ENCODE peak calls at places on chromosomes 12 and 14, in eight cellular contexts. Y, N, A, E, P, B, Q and X are unnamed samples.

GRCh38 chr12:80513211-80513610 is 69.2 kb downstream of the PTPRQ start:
- DNase-seq in Y (no peak), N (no peak), A (no peak), E (no peak), P (no peak), B (no peak), Q (no peak), X (no peak)

GRCh38 chr14:28759056-28759657 is 7.4 kb upstream of the FOXG1 start:
- DNase-seq in Y (no peak), N (no peak), A (no peak), E (no peak), P (no peak), B (no peak), Q (peak), X (no peak)

GRCh38 chr12:57111046-57111698 is at the start of gene STAT6:
- DNase-seq in Y (peak), N (peak), A (peak), E (peak), P (no peak), B (peak), Q (peak), X (peak)

GRCh38 chr14:83294941-83295340 is 1761.3 kb upstream of the SEL1L start:
- DNase-seq in Y (no peak), N (no peak), A (no peak), E (peak), P (no peak), B (no peak), Q (no peak), X (no peak)

GRCh38 chr14:103343905-103344797 is 10.1 kb downstream of the EIF5 start:
- DNase-seq in Y (no peak), N (no peak), A (peak), E (no peak), P (no peak), B (no peak), Q (no peak), X (no peak)

GRCh38 chr12:54439096-54439495 is 20.0 kb upstream of the ITGA5 start:
- DNase-seq in Y (no peak), N (no peak), A (no peak), E (no peak), P (no peak), B (no peak), Q (no peak), X (no peak)

GRCh38 chr14:56334458-56334857 is 216.2 kb downstream of the PELI2 start:
- DNase-seq in Y (no peak), N (no peak), A (no peak), E (no peak), P (no peak), B (no peak), Q (peak), X (no peak)

GRCh38 chr14:61106627-61107147 is 125.6 kb downstream of the SLC38A6 start:
- DNase-seq in Y (no peak), N (no peak), A (peak), E (no peak), P (no peak), B (no peak), Q (peak), X (no peak)

GRCh38 chr12:10395390-10395998 is 5.7 kb upstream of the KLRK1 start:
- DNase-seq in Y (no peak), N (peak), A (no peak), E (peak), P (no peak), B (peak), Q (peak), X (no peak)

GRCh38 chr12:120247621-120248030 is 17.9 kb downstream of the PXN start:
- DNase-seq in Y (no peak), N (no peak), A (no peak), E (peak), P (no peak), B (no peak), Q (peak), X (no peak)

GRCh38 chr14:101315802-101316296 is 245.4 kb upstream of the DIO3 start:
- DNase-seq in Y (no peak), N (no peak), A (no peak), E (no peak), P (no peak), B (no peak), Q (peak), X (no peak)

GRCh38 chr12:114794049-114794558 is 110.1 kb upstream of the TBX3 start:
- DNase-seq in Y (no peak), N (no peak), A (no peak), E (no peak), P (no peak), B (no peak), Q (no peak), X (no peak)

GRCh38 chr12:3091030-3091304 is 13.8 kb downstream of the TSPAN9 start:
- DNase-seq in Y (no peak), N (no peak), A (no peak), E (no peak), P (no peak), B (no peak), Q (no peak), X (no peak)

GRCh38 chr12:109475993-109476806 is 900 bp downstream of the KCTD10 start:
- DNase-seq in Y (no peak), N (no peak), A (no peak), E (no peak), P (no peak), B (no peak), Q (peak), X (no peak)